ENCODE peak calls at places on chromosomes 16 and 17, in nine cellular contexts. I is AML-193; B is HT1080; X is left colon; A is EL; K is ecto neural progenitor cell; S is NCI-H2081; L is ACHN; Z is stimulated activated CD4-positive, alpha-beta T cell treated with anti-CD3 and anti-CD28 coated beads, Interleukin-1b, Interleukin-23, amount 100 ng/mL, for 4 hours. J is an unnamed sample.

GRCh38 chr17:69187294-69187693 is 41.3 kb downstream of the ABCA10 start:
- DNase-seq in X (no peak), B (no peak), L (no peak), S (no peak), I (no peak), A (no peak), Z (no peak), K (no peak), J (no peak)

GRCh38 chr16:11114366-11115164 is 141.4 kb downstream of the SOCS1 start:
- DNase-seq in A (no peak), S (no peak), X (no peak), K (no peak), B (no peak), Z (no peak), L (no peak), I (peak; percentile 89), J (no peak)

GRCh38 chr17:62725791-62726249 is 82.3 kb downstream of the MARCHF10 start:
- DNase-seq in I (no peak), A (peak; percentile 90), S (no peak), Z (no peak), L (no peak), X (peak; percentile 13), K (no peak), B (no peak), J (peak; percentile 69)

GRCh38 chr16:89293276-89294143 is 76.0 kb downstream of the ZNF778 start:
- DNase-seq in I (no peak), K (no peak), A (no peak), S (no peak), Z (no peak), B (no peak), X (no peak), L (no peak), J (no peak)

GRCh38 chr16:55146939-55147338 is 177.1 kb upstream of the IRX6 start:
- DNase-seq in B (no peak), L (no peak), S (no peak), A (no peak), X (no peak), Z (no peak), K (no peak), I (no peak), J (no peak)

GRCh38 chr16:58102665-58103427 is 26.3 kb downstream of the CFAP20 start:
- DNase-seq in K (no peak), Z (no peak), I (no peak), B (no peak), L (no peak), X (no peak), S (no peak), A (no peak), J (no peak)

GRCh38 chr17:38322897-38323296 is 20.9 kb downstream of the GPR179 start:
- DNase-seq in S (no peak), I (no peak), K (no peak), B (no peak), A (no peak), X (no peak), L (no peak), Z (no peak), J (no peak)

GRCh38 chr16:86952769-86953168 is 364.4 kb downstream of the C16orf95 start:
- DNase-seq in K (no peak), A (peak; percentile 72), S (no peak), X (no peak), B (peak; percentile 76), L (peak; percentile 47), I (no peak), Z (no peak), J (no peak)

GRCh38 chr17:13835151-13835550 is 233.4 kb upstream of the HS3ST3A1 start:
- DNase-seq in B (no peak), A (no peak), X (no peak), Z (no peak), K (no peak), S (no peak), I (no peak), L (no peak), J (no peak)

GRCh38 chr17:39757931-39758873 is 20.5 kb downstream of the GRB7 start:
- DNase-seq in A (no peak), I (peak; percentile 15), S (no peak), L (no peak), Z (no peak), X (no peak), B (no peak), K (no peak), J (no peak)

GRCh38 chr16:82063456-82064082 is 28.5 kb downstream of the HSD17B2 start:
- DNase-seq in L (no peak), B (no peak), S (no peak), X (no peak), K (no peak), Z (no peak), I (no peak), A (no peak), J (no peak)

GRCh38 chr17:21297026-21297520 is 12.6 kb downstream of the MAP2K3 start:
- DNase-seq in K (no peak), I (no peak), B (no peak), A (no peak), S (no peak), Z (no peak), L (no peak), X (no peak), J (no peak)

GRCh38 chr17:8224891-8225812 is 14.8 kb upstream of the AURKB start:
- DNase-seq in A (no peak), S (no peak), I (no peak), K (no peak), L (no peak), Z (no peak), X (no peak), B (no peak), J (no peak)

GRCh38 chr17:79874329-79874981 is 35.2 kb upstream of the CBX4 start:
- DNase-seq in Z (no peak), K (no peak), A (peak; percentile 22), I (peak; percentile 45), L (peak; percentile 55), S (no peak), B (peak; percentile 28), X (no peak), J (no peak)

GRCh38 chr16:73610605-73611177 is 562.8 kb upstream of the ZFHX3 start:
- DNase-seq in K (no peak), A (no peak), I (no peak), L (no peak), X (no peak), B (no peak), Z (no peak), S (peak; percentile 14), J (no peak)

GRCh38 chr16:6642271-6642670 is 690.4 kb upstream of the RBFOX1 start:
- DNase-seq in Z (no peak), A (no peak), X (no peak), B (no peak), I (no peak), L (no peak), S (no peak), K (no peak), J (no peak)

GRCh38 chr17:50139950-50140885 is 10.3 kb upstream of the SAMD14 start:
- DNase-seq in K (peak; percentile 89), X (peak; percentile 82), B (peak; percentile 78), S (no peak), A (peak; percentile 69), Z (peak; percentile 74), L (peak; percentile 56), I (peak; percentile 67), J (peak; percentile 63)

GRCh38 chr17:17445925-17446665 is 30.7 kb upstream of the MED9 start:
- DNase-seq in I (no peak), K (no peak), X (no peak), B (peak; percentile 85), Z (no peak), L (peak; percentile 88), S (no peak), A (peak; percentile 97), J (peak; percentile 76)

GRCh38 chr16:76583466-76583865 is 306.3 kb downstream of the CNTNAP4 start:
- DNase-seq in A (no peak), X (no peak), L (no peak), S (peak; percentile 73), K (no peak), Z (no peak), B (no peak), I (no peak), J (peak; percentile 12)

GRCh38 chr16:79170565-79171242 is 429.8 kb downstream of the MAF start:
- DNase-seq in B (no peak), K (no peak), S (no peak), I (no peak), A (no peak), L (no peak), X (no peak), Z (no peak), J (no peak)

GRCh38 chr17:731943-732787 is at the start of gene TLCD3A:
- DNase-seq in L (peak; percentile 75), A (peak; percentile 72), X (peak; percentile 76), I (no peak), Z (peak; percentile 54), S (peak; percentile 51), B (peak; percentile 15), K (peak; percentile 90), J (peak; percentile 75)

GRCh38 chr17:77178586-77178985 is 37.8 kb downstream of the SEC14L1 start:
- DNase-seq in X (no peak), A (no peak), I (no peak), Z (no peak), K (no peak), B (no peak), S (no peak), L (no peak), J (peak; percentile 33)

GRCh38 chr16:31487720-31488629 is 5.1 kb downstream of the SLC5A2 start:
- DNase-seq in I (peak; percentile 61), Z (peak; percentile 53), K (peak; percentile 64), A (peak; percentile 51), S (peak; percentile 16), B (no peak), L (peak; percentile 79), X (peak; percentile 83), J (peak; percentile 39)

GRCh38 chr16:12276631-12277030 is 300.1 kb downstream of the SNX29 start:
- DNase-seq in L (no peak), Z (no peak), X (no peak), K (no peak), A (no peak), I (no peak), S (no peak), B (no peak), J (no peak)

GRCh38 chr17:39209317-39210092 is 9.4 kb downstream of the RPL19 start:
- DNase-seq in K (no peak), I (peak; percentile 68), S (no peak), X (peak; percentile 68), Z (peak; percentile 66), L (peak; percentile 32), A (peak; percentile 71), B (no peak), J (peak; percentile 94)

GRCh38 chr16:898216-898615 is 72.6 kb downstream of the LMF1 start:
- DNase-seq in X (no peak), I (no peak), K (no peak), B (no peak), S (no peak), L (no peak), A (no peak), Z (no peak), J (no peak)